ENCODE peak calls at places on chromosomes 16 and 17, in six cellular contexts. O is GM20000; I is heart left ventricle; M is activated T-helper 1 cell treated with anti-CD3 and anti-CD28 coated beads, Interleukin-12 subunit alpha, Interleukin-12 subunit beta, Interleukin-2, Interleukin-4 antibody, amounts not matched to agents 30 ng/mL and 10 ng/mL and 1 ng/mL, durations not matched to agents 14 hours and 24 hours and 36 hours; B is GM06990; A is NCI-H2081. V is an unnamed sample.

GRCh38 chr17:73007447-73007846 is 85.0 kb downstream of the SLC39A11 start:
- DNase-seq in I (peak; percentile 38), M (no peak), A (no peak), O (no peak), B (no peak), V (no peak)

GRCh38 chr16:3282747-3283524 is at the start of gene ZNF263:
- DNase-seq in B (peak; percentile 98), M (peak; percentile 90), I (peak; percentile 96), O (peak; percentile 98), A (peak; percentile 92), V (peak; percentile 98)

GRCh38 chr16:918741-919657 is 51.8 kb downstream of the LMF1 start:
- DNase-seq in I (peak; percentile 23), M (no peak), B (no peak), O (no peak), A (no peak), V (no peak)

GRCh38 chr17:27461192-27461859 is 5.1 kb downstream of the KSR1 start:
- DNase-seq in A (no peak), O (no peak), I (no peak), B (no peak), M (no peak), V (no peak)

GRCh38 chr16:80623376-80623775 is 82.6 kb downstream of the DYNLRB2 start:
- DNase-seq in B (no peak), I (no peak), O (no peak), M (no peak), A (no peak), V (no peak)

GRCh38 chr17:57260325-57261083 is 4.2 kb downstream of the MSI2 start:
- DNase-seq in I (no peak), B (no peak), O (no peak), A (no peak), M (no peak), V (no peak)

GRCh38 chr16:74657873-74658642 is 8.6 kb downstream of the RFWD3 start:
- DNase-seq in M (no peak), O (no peak), A (no peak), B (no peak), I (no peak), V (no peak)

GRCh38 chr17:27226611-27227234 is 67.2 kb upstream of the WSB1 start:
- DNase-seq in B (no peak), O (no peak), M (no peak), A (no peak), I (no peak), V (no peak)

GRCh38 chr16:72355561-72355960 is 183.6 kb upstream of the PMFBP1 start:
- DNase-seq in B (no peak), O (no peak), I (no peak), A (no peak), M (no peak), V (no peak)

GRCh38 chr17:18115517-18115916 is 7.0 kb downstream of the MYO15A start:
- DNase-seq in O (no peak), B (no peak), M (no peak), I (no peak), A (no peak), V (no peak)

GRCh38 chr17:28724500-28725165 is 1.4 kb downstream of the TLCD1 start:
- DNase-seq in I (no peak), M (no peak), B (no peak), A (no peak), O (no peak), V (no peak)

GRCh38 chr16:11233727-11234376 is 22.2 kb downstream of the SOCS1 start:
- DNase-seq in I (no peak), A (no peak), O (no peak), B (no peak), M (peak; percentile 69), V (no peak)

GRCh38 chr16:58094791-58095574 is 34.2 kb downstream of the CFAP20 start:
- DNase-seq in B (no peak), I (no peak), O (no peak), M (no peak), A (no peak), V (no peak)

GRCh38 chr17:68033636-68034451 is 1.7 kb upstream of the KPNA2 start:
- DNase-seq in B (no peak), O (no peak), M (no peak), I (no peak), A (no peak), V (no peak)

GRCh38 chr17:4899341-4900230 is at the start of gene C17orf107:
- DNase-seq in O (peak; percentile 95), I (peak; percentile 81), A (peak; percentile 38), B (peak; percentile 84), M (peak; percentile 84), V (peak; percentile 90)

GRCh38 chr16:81350306-81350615 is 35.5 kb downstream of the GAN start:
- DNase-seq in I (no peak), O (no peak), M (no peak), A (no peak), B (no peak), V (no peak)

GRCh38 chr17:5516060-5516792 is 29.9 kb downstream of the MIS12 start:
- DNase-seq in A (no peak), I (no peak), O (no peak), M (no peak), B (no peak), V (no peak)

GRCh38 chr17:78697122-78697845 is 84.8 kb downstream of the CYTH1 start:
- DNase-seq in A (no peak), M (no peak), I (no peak), B (peak; percentile 52), O (no peak), V (no peak)

GRCh38 chr16:19354371-19354770 is 63.3 kb upstream of the TMC5 start:
- DNase-seq in B (no peak), I (no peak), M (no peak), O (no peak), A (no peak), V (no peak)

GRCh38 chr17:57211543-57211942 is 44.8 kb upstream of the MSI2 start:
- DNase-seq in M (no peak), B (no peak), A (no peak), O (no peak), I (no peak), V (no peak)